ENCODE peak calls at places on chromosomes 4 and X, in seven cellular contexts. D, R, A, C, Y, K and T are unnamed samples.

GRCh38 chrX:51614353-51614752 is 4.4 kb downstream of the CENPVL3 start:
- DNase-seq in D (peak; percentile 42), R (no peak), A (peak; percentile 47), C (peak; percentile 17), Y (peak; percentile 6), K (peak; percentile 2), T (peak; percentile 48)

GRCh38 chr4:85149656-85150055 is 183.2 kb upstream of the WDFY3 start:
- DNase-seq in D (no peak), R (no peak), A (no peak), C (no peak), Y (no peak), K (no peak), T (no peak)

GRCh38 chrX:136933617-136934145 is 53.2 kb upstream of the RBMX start:
- DNase-seq in D (no peak), R (no peak), A (no peak), C (no peak), Y (no peak), K (no peak), T (no peak)

GRCh38 chr4:163070023-163070422 is 96.7 kb downstream of the NAF1 start:
- DNase-seq in D (no peak), R (no peak), A (no peak), C (no peak), Y (no peak), K (no peak), T (no peak)

GRCh38 chr4:184348311-184349233 is 125.8 kb downstream of the IRF2 start:
- DNase-seq in D (no peak), R (peak; percentile 32), A (no peak), C (peak; percentile 45), Y (no peak), K (peak; percentile 99), T (no peak)

GRCh38 chr4:100929135-100929534 is 411.3 kb upstream of the EMCN start:
- DNase-seq in D (no peak), R (no peak), A (no peak), C (no peak), Y (no peak), K (no peak), T (no peak)

GRCh38 chr4:3700736-3701135 is 65.4 kb upstream of the ADRA2C start:
- DNase-seq in D (no peak), R (no peak), A (no peak), C (no peak), Y (no peak), K (no peak), T (no peak)

GRCh38 chr4:112448211-112448745 is 67.7 kb downstream of the NEUROG2 start:
- DNase-seq in D (no peak), R (no peak), A (peak; percentile 4), C (no peak), Y (no peak), K (no peak), T (no peak)

GRCh38 chr4:148436512-148436911 is 5.7 kb downstream of the NR3C2 start:
- DNase-seq in D (no peak), R (no peak), A (no peak), C (no peak), Y (no peak), K (no peak), T (no peak)

GRCh38 chrX:42803320-42803719 is 25.4 kb upstream of the PPP1R2C start:
- DNase-seq in D (no peak), R (no peak), A (no peak), C (no peak), Y (no peak), K (no peak), T (no peak)

GRCh38 chr4:92231511-92231910 is 72.3 kb upstream of the GRID2 start:
- DNase-seq in D (no peak), R (no peak), A (no peak), C (no peak), Y (no peak), K (no peak), T (no peak)

GRCh38 chrX:130636277-130636676 is 234.5 kb downstream of the RBMX2 start:
- DNase-seq in D (no peak), R (no peak), A (no peak), C (no peak), Y (no peak), K (no peak), T (no peak)

DNA sequence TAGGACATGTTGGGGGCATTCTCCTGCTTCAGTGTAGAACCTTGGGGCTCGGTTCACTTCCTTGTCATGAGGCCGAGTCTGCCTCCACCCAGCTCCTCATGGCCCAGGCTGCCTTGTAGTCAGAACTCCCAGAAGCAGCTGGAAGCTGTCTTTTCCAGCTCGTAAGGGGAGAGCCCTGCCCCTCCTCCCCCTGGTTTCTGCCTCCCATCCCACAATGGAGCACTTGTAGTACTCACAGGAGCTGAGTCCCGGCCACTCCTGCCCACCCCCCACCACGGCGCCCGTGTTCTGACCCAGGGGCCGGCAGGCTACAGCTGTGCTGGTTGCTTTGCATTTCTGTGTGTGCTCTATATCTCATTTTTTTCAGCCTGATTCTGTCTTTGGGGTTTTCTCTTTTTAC is 24.7 kb upstream of the PJA1 start:
- DNase-seq in D (no peak), R (no peak), A (no peak), C (no peak), Y (no peak), K (no peak), T (no peak)
- TF ChIP-seq JUND in D (no peak), R (no peak), A (no peak), C (no peak), Y (no peak), K (no peak), T (no peak)

DNA sequence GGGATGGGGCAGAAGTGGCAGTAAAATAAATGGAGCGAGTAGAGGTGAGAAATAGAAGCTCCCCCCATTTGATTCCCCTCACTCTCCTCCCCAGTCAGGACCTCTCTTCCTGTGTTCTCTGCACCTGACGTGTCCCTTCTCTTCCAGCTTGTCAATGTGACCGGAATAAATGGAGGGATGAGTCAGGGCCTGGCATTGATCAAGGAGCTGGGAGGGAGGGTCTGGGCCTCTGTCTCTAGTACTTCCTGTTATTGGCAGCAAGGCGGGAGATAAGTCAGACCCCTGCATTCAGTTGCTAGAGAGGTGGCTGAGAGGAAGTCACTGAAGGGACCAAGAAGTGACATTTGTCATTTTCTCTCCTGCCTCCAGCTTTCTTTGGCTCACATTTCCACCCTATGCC is 35.1 kb upstream of the ZNF41 start:
- DNase-seq in D (no peak), R (no peak), A (no peak), C (no peak), Y (no peak), K (peak; percentile 18), T (no peak)
- TF ChIP-seq JUND in D (no peak), R (no peak), A (no peak), C (no peak), Y (no peak), K (no peak), T (no peak)

DNA sequence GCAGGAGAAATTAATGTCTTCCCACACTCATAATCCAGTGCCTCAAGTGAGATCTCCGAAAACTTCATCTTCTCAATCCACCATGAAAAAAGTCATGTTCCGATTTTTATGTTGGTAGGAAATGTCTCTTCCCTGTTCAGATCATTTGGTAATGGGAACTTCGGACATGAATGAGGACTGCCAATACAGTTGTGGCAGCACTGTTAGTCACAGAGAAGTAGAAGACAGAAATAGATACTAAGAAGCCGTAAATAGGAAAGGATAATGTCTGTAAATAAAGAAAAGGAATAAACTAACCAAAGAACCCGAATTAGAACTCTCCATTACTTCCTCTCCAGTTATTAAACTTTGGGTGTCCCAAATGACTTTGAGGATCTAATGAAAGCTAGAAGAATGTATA is 69.6 kb downstream of the DDX60L start:
- DNase-seq in D (no peak), R (no peak), A (no peak), C (no peak), Y (no peak), K (no peak), T (no peak)
- TF ChIP-seq JUND in D (no peak), R (no peak), A (no peak), C (no peak), Y (no peak), K (no peak), T (no peak)

DNA sequence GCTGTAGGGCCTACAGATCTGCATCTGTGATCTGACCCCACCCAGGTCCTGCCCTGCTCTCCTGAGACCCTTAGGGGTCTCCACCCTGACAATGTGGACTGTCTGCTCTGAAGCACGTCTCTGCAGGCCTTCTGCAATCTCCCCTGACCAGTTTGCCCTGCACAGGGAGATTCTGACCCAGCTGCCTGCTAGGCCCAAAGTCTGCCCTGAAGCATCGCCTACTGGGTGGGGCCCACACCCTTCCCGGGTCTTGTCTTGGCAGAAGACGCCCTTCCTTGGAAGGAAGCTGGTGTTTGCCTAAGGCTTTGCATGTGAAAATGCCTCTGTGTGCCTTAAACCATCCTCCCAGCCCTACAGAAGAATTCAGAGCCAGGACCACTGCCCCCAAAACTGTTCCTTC is 201.3 kb upstream of the KLF3 start:
- DNase-seq in D (no peak), R (no peak), A (no peak), C (no peak), Y (no peak), K (no peak), T (no peak)
- TF ChIP-seq JUND in D (no peak), R (no peak), A (no peak), C (no peak), Y (no peak), K (no peak), T (no peak)

DNA sequence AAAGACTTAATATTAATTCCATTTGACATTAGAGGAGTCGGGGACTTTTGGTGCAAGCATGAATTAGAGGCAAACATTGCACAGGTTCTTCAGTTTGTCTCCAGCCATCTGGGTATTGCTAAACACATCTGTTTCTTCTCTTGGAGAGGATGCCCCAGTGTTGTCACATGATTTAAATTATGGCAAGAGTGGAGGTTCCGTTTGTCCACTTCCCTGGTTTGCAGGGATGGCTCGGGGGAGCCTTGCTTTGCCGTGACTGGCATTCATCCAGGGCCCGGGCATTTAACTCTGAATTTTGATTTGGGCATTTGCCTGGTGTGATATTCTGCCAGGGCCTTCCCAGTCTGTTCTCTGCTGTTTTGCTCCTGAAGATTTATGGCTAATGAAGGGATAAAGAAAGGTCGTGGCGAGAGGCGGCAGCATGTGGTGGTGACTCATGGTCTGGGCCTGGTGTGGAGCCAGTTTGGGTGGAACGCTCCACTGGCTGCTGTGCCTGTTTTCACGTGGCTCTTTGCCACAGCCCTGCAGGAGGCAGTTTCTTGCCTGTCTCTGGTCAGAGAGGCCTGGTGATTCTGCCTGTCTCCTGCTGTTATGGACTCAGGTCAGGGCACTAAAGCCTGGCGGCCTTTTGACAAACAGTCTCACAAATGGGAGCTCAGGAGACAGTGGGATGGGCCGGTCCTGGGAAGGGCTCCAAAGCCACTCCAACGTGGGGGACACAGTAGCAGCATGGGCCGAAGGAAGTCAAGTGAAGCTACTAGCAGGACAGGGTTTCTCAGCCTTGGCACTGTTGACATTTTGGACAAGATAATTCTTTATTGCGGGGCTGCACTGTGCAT is 99.4 kb upstream of the PGRMC2 start:
- DNase-seq in D (no peak), R (no peak), A (peak; percentile 67), C (peak; percentile 43), Y (peak; percentile 67), K (no peak), T (peak; percentile 73)
- TF ChIP-seq JUND in D (no peak), R (no peak), A (peak; percentile 98), C (peak; percentile 92), Y (peak; percentile 87), K (no peak), T (no peak)

GRCh38 chr4:1994935-1995334 is 13.8 kb downstream of the NELFA start:
- DNase-seq in D (no peak), R (no peak), A (no peak), C (no peak), Y (no peak), K (no peak), T (no peak)
- TF ChIP-seq JUND in D (no peak), R (no peak), A (no peak), C (no peak), Y (no peak), K (no peak), T (no peak)